ENCODE peak calls at places on chromosomes 16 and 17, in six cellular contexts. G is prostate gland, T is lung, B is pancreas, V is esophagus muscularis mucosa, J is cardiac muscle cell. D is an unnamed sample.

GRCh38 chr16:12341423-12341822 is 364.9 kb downstream of the SNX29 start:
- DNase-seq in G (no peak), T (no peak), B (no peak), V (no peak), J (no peak), D (no peak)

GRCh38 chr17:9979463-9979995 is 74.5 kb upstream of the RCVRN start:
- DNase-seq in G (no peak), T (no peak), B (no peak), V (no peak), J (no peak), D (no peak)

GRCh38 chr17:7769854-7770253 is 52.3 kb downstream of the DNAH2 start:
- DNase-seq in G (no peak), T (no peak), B (no peak), V (no peak), J (no peak), D (no peak)

GRCh38 chr17:17933775-17934174 is 38.4 kb downstream of the TOM1L2 start:
- DNase-seq in G (no peak), T (no peak), B (no peak), V (no peak), J (no peak), D (no peak)

GRCh38 chr16:72013389-72013788 is 4.8 kb downstream of the DHODH start:
- DNase-seq in G (no peak), T (peak; percentile 58), B (no peak), V (no peak), J (peak; percentile 74), D (no peak)

GRCh38 chr16:78206623-78207223 is 107.3 kb downstream of the WWOX start:
- DNase-seq in G (no peak), T (no peak), B (no peak), V (no peak), J (no peak), D (no peak)

GRCh38 chr16:23965137-23965733 is 129.5 kb downstream of the PRKCB start:
- DNase-seq in G (no peak), T (no peak), B (no peak), V (no peak), J (no peak), D (no peak)

GRCh38 chr17:41777579-41778188 is 8.8 kb downstream of the JUP start:
- DNase-seq in G (peak; percentile 64), T (peak; percentile 72), B (peak; percentile 78), V (no peak), J (peak; percentile 98), D (no peak)

GRCh38 chr17:8066841-8067775 is 20.4 kb downstream of the ALOX12B start:
- DNase-seq in G (no peak), T (no peak), B (no peak), V (no peak), J (no peak), D (no peak)

GRCh38 chr17:83190601-83191387 is 111.4 kb downstream of the METRNL start:
- DNase-seq in G (peak; percentile 2), T (peak; percentile 26), B (no peak), V (no peak), J (no peak), D (no peak)

GRCh38 chr16:72938426-72939164 is 109.3 kb downstream of the ZFHX3 start:
- DNase-seq in G (peak; percentile 81), T (peak; percentile 68), B (no peak), V (peak; percentile 96), J (peak; percentile 88), D (no peak)

GRCh38 chr17:80984749-80985148 is 6.9 kb upstream of the CHMP6 start:
- DNase-seq in G (no peak), T (no peak), B (no peak), V (no peak), J (peak; percentile 94), D (peak; percentile 46)

GRCh38 chr16:27217256-27217655 is 13.9 kb downstream of the KDM8 start:
- DNase-seq in G (no peak), T (no peak), B (no peak), V (no peak), J (peak; percentile 64), D (no peak)

GRCh38 chr17:6413073-6413472 is 21.8 kb downstream of the AIPL1 start:
- DNase-seq in G (no peak), T (no peak), B (no peak), V (no peak), J (peak; percentile 48), D (no peak)

GRCh38 chr16:21179126-21179982 is 20.9 kb downstream of the LDAF1 start:
- DNase-seq in G (no peak), T (no peak), B (no peak), V (no peak), J (no peak), D (no peak)

GRCh38 chr16:21184834-21185233 is 26.4 kb downstream of the LDAF1 start:
- DNase-seq in G (no peak), T (no peak), B (no peak), V (no peak), J (no peak), D (no peak)

GRCh38 chr16:21183995-21184394 is 25.5 kb downstream of the LDAF1 start:
- DNase-seq in G (no peak), T (no peak), B (no peak), V (no peak), J (no peak), D (no peak)

GRCh38 chr16:21175397-21175796 is 16.9 kb downstream of the LDAF1 start:
- DNase-seq in G (peak; percentile 62), T (no peak), B (no peak), V (no peak), J (no peak), D (no peak)

DNA sequence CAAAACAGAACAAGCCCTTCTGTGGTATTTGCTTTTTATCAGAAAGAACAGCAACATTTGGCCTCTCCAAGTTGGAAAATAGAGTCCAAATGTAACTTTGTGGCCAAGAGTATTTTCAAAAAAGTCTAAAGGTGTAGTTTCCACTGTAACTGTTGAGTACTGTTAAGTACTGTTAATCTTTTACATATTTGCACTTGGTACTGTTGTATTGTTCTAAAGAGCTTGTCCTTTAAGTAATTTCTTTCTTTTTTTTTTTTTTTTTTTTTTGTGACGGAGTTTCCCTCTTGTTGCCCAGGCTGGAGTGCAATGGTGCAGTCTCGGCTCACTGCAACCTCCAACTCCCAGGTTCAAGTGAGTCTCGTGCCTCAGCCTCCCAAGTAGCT is 21.5 kb downstream of the LDAF1 start:
- DNase-seq in G (no peak), T (no peak), B (no peak), V (no peak), J (no peak), D (no peak)
- H3K9me3 ChIP-seq in G (no peaks in the 10 kb centered on the region), T (peaks cover 2% of the 10 kb centered on the region), B (no peaks in the 10 kb centered on the region), V (no peaks in the 10 kb centered on the region), J (no peaks in the 10 kb centered on the region), D (no peaks in the 10 kb centered on the region)

GRCh38 chr16:68388124-68388523 is 60.2 kb downstream of the SMPD3 start:
- DNase-seq in G (no peak), T (no peak), B (no peak), V (no peak), J (no peak), D (no peak)

GRCh38 chr16:68389006-68389405 is 59.3 kb downstream of the SMPD3 start:
- DNase-seq in G (no peak), T (no peak), B (no peak), V (no peak), J (no peak), D (no peak)

GRCh38 chr16:68385371-68385770 is 62.9 kb downstream of the SMPD3 start:
- DNase-seq in G (no peak), T (no peak), B (no peak), V (no peak), J (no peak), D (no peak)

GRCh38 chr16:68386628-68387027 is 61.7 kb downstream of the SMPD3 start:
- DNase-seq in G (no peak), T (no peak), B (no peak), V (no peak), J (no peak), D (peak; percentile 54)

DNA sequence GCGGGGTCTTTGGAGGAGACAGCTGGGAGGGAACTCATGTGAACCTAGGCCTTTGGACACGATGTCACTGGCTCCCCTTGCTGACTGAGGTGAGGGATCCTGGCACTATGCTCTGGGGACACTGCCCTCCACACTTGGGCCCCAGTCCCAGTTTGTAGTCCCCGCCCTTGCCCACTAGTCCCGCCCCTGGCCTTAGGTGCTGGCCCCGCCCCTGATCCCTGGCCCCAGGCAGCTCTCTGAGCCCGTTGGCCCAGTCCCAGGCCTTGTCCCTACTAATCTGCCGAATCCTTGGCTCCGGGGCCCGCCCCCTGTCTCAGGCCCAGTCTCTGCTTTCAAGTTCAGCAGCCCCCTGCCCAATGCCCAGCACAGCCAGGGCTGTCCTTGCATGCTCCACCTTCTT is 61.0 kb downstream of the SMPD3 start:
- DNase-seq in G (no peak), T (no peak), B (no peak), V (no peak), J (no peak), D (no peak)
- TF ChIP-seq CTCF in G (no peak), T (no peak), B (no peak), V (no peak), J (no peak), D (no peak)

GRCh38 chr17:76011951-76012350 is 11.3 kb downstream of the CDK3 start:
- DNase-seq in G (no peak), T (no peak), B (no peak), V (no peak), J (no peak), D (no peak)
- H3K4me3 ChIP-seq in G (no peak overlapping the region), T (no peak overlapping the region), B (no peak overlapping the region), V (no peak overlapping the region), J (no peak overlapping the region), D (no peak overlapping the region)

GRCh38 chr17:22217135-22217534 is 524.8 kb downstream of the KCNJ18 start:
- DNase-seq in G (no peak), T (no peak), B (no peak), V (no peak), J (no peak), D (no peak)

GRCh38 chr17:22221344-22221743 is 529.0 kb downstream of the KCNJ18 start:
- DNase-seq in G (no peak), T (no peak), B (no peak), V (no peak), J (no peak), D (no peak)
- H3K9me3 ChIP-seq in G (no peaks in the 10 kb centered on the region), T (peaks cover 13% of the 10 kb centered on the region), B (no peaks in the 10 kb centered on the region), V (no peaks in the 10 kb centered on the region), J (no peaks in the 10 kb centered on the region), D (no peaks in the 10 kb centered on the region)

GRCh38 chr17:45992904-45993303 is 6.1 kb upstream of the STH start:
- DNase-seq in G (no peak), T (no peak), B (no peak), V (no peak), J (no peak), D (no peak)

GRCh38 chr17:45991341-45991740 is 7.7 kb upstream of the STH start:
- DNase-seq in G (no peak), T (no peak), B (no peak), V (no peak), J (no peak), D (no peak)

GRCh38 chr17:45989759-45990158 is 9.3 kb upstream of the STH start:
- DNase-seq in G (no peak), T (no peak), B (no peak), V (no peak), J (no peak), D (no peak)

GRCh38 chr17:45992175-45992574 is 6.9 kb upstream of the STH start:
- DNase-seq in G (no peak), T (no peak), B (no peak), V (no peak), J (no peak), D (no peak)

GRCh38 chr17:45990836-45991235 is 8.2 kb upstream of the STH start:
- DNase-seq in G (no peak), T (no peak), B (no peak), V (no peak), J (no peak), D (no peak)
- TF ChIP-seq CTCF in G (no peak), T (no peak), B (no peak), V (no peak), J (peak; percentile 6), D (no peak)

GRCh38 chr17:13770702-13771101 is 169.0 kb upstream of the HS3ST3A1 start:
- DNase-seq in G (no peak), T (no peak), B (no peak), V (no peak), J (no peak), D (no peak)
- H3K4me3 ChIP-seq in G (no peak overlapping the region), T (no peak overlapping the region), B (no peak overlapping the region), V (no peak overlapping the region), J (no peak overlapping the region), D (no peak overlapping the region)